ENCODE peak calls at places on chromosomes 7 and 10, in ten cellular contexts. U is neural progenitor cell, X is heart right ventricle, J is tibial artery, B is astrocyte, N is keratinocyte, H is sigmoid colon, T is Peyer's patch, S is lower lobe of right lung, A is GM23248. F is an unnamed sample.

GRCh38 chr10:94214497-94214896 is 148.2 kb downstream of the NOC3L start:
- DNase-seq in T (no peak), X (no peak), N (no peak), B (no peak), U (no peak), S (no peak), H (no peak), J (no peak), A (no peak), F (no peak)

GRCh38 chr10:71963351-71963755 is 842 bp upstream of the CHST3 start:
- DNase-seq in U (no peak), X (peak; percentile 45), S (no peak), B (no peak), T (no peak), N (no peak), H (peak; percentile 90), J (peak; percentile 92), A (peak; percentile 66), F (peak; percentile 90)

GRCh38 chr10:5666324-5667220 is at the start of gene ASB13:
- DNase-seq in S (peak; percentile 85), U (peak; percentile 89), B (no peak), J (peak; percentile 84), H (peak; percentile 82), N (no peak), T (peak; percentile 87), A (peak; percentile 78), X (peak; percentile 84), F (no peak)

GRCh38 chr7:17422966-17423365 is 124.5 kb downstream of the AHR start:
- DNase-seq in J (no peak), S (no peak), U (no peak), H (no peak), T (no peak), B (peak; percentile 91), N (no peak), A (no peak), X (no peak), F (no peak)

GRCh38 chr7:12620371-12620770 is 49.9 kb downstream of the SCIN start:
- DNase-seq in N (no peak), J (no peak), U (no peak), A (peak; percentile 25), H (no peak), T (no peak), B (no peak), S (no peak), X (no peak), F (no peak)

GRCh38 chr7:15853832-15854470 is 167.5 kb upstream of the MEOX2 start:
- DNase-seq in U (no peak), T (no peak), H (no peak), X (no peak), S (no peak), B (peak; percentile 27), A (peak; percentile 36), N (no peak), J (no peak), F (no peak)

GRCh38 chr10:77415311-77415960 is 222.2 kb downstream of the KCNMA1 start:
- DNase-seq in J (no peak), T (no peak), N (no peak), X (no peak), U (no peak), B (no peak), A (peak; percentile 18), S (no peak), H (no peak), F (no peak)

GRCh38 chr10:83037653-83038052 is 1101.7 kb upstream of the GHITM start:
- DNase-seq in S (no peak), N (no peak), J (no peak), T (no peak), A (no peak), B (peak; percentile 2), X (no peak), U (no peak), H (no peak), F (no peak)

GRCh38 chr10:124728830-124729661 is 15.1 kb downstream of the FAM53B start:
- DNase-seq in U (no peak), N (no peak), H (no peak), S (no peak), B (no peak), T (no peak), J (peak; percentile 61), X (no peak), A (no peak), F (no peak)

GRCh38 chr10:121311812-121312443 is 286.3 kb downstream of the FGFR2 start:
- DNase-seq in X (no peak), H (no peak), B (no peak), A (no peak), S (no peak), J (no peak), N (no peak), U (peak; percentile 34), T (no peak), F (no peak)

DNA sequence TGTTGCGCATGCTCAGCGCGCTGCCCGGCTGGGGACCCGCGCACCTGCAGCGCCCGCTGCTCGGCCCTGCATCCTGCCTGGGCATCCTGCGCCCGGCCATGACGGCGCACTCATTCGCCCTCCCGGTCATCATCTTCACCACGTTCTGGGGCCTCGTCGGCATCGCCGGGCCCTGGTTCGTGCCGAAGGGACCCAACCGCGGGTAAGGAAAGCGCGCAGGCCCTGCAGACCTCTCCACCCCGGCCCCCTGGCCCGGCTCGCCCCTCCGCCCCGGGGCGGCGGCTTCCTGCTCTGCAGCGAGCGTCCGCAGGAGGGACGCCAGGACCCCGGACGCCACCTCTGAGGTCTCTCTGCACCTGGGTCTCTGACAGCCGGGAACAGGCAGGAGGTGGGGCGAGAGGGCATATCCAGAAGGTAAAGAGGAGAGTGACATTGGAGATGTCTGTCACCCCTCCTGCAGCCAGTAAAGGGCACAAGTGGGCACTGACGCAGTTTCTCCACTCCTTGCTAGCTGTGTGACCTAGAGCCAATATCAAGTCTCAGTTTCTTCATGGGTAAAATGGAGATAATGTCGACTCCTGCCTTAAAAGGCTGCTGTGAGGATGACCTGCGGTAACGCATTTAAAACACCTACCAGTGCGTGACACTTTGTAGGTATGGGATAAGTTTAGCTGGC is at the start of gene ATP6V0E2:
- DNase-seq in J (no peak), B (no peak), H (no peak), S (no peak), A (no peak), X (no peak), N (no peak), U (no peak), T (peak; percentile 45), F (no peak)
- H3K27ac ChIP-seq in J (peak within 1 kb of the TSS; percentile 89), B (peak within 1 kb of the TSS; percentile 58), H (peak within 1 kb of the TSS; percentile 94), S (peak within 1 kb of the TSS; percentile 82), A (peak within 1 kb of the TSS; percentile 8), X (peak within 1 kb of the TSS; percentile 94), N (peak within 1 kb of the TSS; percentile 53), U (no peak within 1 kb of the TSS), T (peak within 1 kb of the TSS; percentile 69), F (peak within 1 kb of the TSS; percentile 96)

DNA sequence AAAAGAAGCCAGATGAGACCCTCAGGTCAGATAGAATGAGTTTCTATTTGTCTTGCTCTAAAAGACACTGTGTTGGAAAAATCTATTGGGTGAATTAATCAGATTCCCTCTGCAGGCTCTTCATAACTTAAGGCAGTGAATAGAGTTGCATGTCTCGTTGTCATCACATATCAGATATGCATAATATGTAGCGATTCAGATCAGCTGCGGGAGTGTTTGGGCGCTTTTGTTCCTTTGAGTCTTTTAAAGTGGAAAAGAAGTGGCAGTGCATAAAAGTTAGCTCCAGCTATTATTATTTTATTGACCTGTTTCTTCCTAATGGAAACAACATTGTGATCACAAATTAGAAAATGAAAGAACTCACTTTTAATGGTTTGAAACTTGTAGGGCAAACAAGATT is 84.4 kb downstream of the CDK14 start:
- DNase-seq in H (no peak), B (no peak), A (no peak), N (no peak), X (no peak), T (no peak), U (no peak), S (no peak), J (no peak), F (no peak)
- H3K4me1 ChIP-seq in H (peaks cover 7% of the 10 kb centered on the region), B (peaks cover 12% of the 10 kb centered on the region), A (peaks cover 21% of the 10 kb centered on the region), N (no peaks in the 10 kb centered on the region), X (peaks cover 2% of the 10 kb centered on the region), T (no peaks in the 10 kb centered on the region), U (peaks cover 28% of the 10 kb centered on the region), S (no peaks in the 10 kb centered on the region), J (peaks cover 30% of the 10 kb centered on the region), F (peaks cover 35% of the 10 kb centered on the region)

DNA sequence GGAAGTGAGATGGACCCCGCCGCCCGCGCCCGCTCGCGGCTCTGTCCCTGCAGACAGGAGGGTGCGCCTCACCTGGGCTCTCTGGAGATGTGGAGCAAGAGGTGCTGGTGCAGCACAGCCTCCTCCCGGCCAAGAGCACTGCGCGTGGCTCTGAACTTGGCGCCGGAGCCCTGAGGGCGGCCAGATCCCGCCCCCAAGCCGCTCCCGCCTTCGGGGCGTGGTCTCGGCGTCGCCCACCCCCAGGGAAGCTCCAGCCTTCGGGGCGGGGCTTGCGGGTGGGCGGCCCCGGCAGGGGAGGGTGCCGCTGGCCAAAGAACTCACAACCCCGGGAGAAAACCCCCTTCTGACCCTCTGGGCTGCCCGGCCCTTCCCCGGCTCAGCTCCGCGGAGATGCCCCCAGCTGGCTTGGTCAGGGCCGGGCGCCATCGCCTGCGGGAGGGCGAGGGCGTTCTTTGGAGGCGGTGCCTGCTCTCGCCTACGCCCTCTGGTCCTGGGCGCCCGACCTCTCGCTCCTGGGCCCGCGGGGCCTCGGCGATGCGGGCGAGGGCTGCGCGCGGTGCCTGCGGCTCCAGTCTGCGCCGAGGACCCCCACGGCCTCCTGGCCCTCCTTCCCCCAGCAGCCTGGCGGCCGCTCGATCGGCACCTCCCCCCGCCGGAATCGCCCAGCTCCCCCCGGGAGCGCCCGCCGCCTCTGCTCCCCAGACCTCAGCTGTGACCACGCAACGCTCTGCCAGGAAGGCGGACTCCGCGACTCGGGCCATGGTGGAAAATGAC is at the start of gene ZNF488:
- DNase-seq in S (peak; percentile 86), U (peak; percentile 79), X (peak; percentile 86), N (peak; percentile 46), A (peak; percentile 86), B (peak; percentile 38), H (peak; percentile 90), T (peak; percentile 94), J (peak; percentile 91), F (peak; percentile 72)
- H3K27ac ChIP-seq in S (peak within 1 kb of the TSS; percentile 72), U (no peak within 1 kb of the TSS), X (peak within 1 kb of the TSS; percentile 45), N (peak within 1 kb of the TSS; percentile 43), A (no peak within 1 kb of the TSS), B (peak within 1 kb of the TSS; percentile 69), H (peak within 1 kb of the TSS; percentile 72), T (peak within 1 kb of the TSS; percentile 81), J (peak within 1 kb of the TSS; percentile 86), F (peak within 1 kb of the TSS; percentile 79)

GRCh38 chr10:338176-339037 is 203.2 kb downstream of the ZMYND11 start:
- DNase-seq in H (no peak), A (peak; percentile 33), T (no peak), U (no peak), J (peak; percentile 78), X (no peak), B (peak; percentile 66), N (peak; percentile 35), S (no peak), F (no peak)
- H3K4me1 ChIP-seq in H (peaks cover 5% of the 10 kb centered on the region), A (no peaks in the 10 kb centered on the region), T (no peaks in the 10 kb centered on the region), U (no peaks in the 10 kb centered on the region), J (peaks cover 19% of the 10 kb centered on the region), X (peaks cover under 1% of the 10 kb centered on the region), B (peaks cover 19% of the 10 kb centered on the region), N (peaks cover 31% of the 10 kb centered on the region), S (no peaks in the 10 kb centered on the region), F (no peaks in the 10 kb centered on the region)

GRCh38 chr7:82166666-82167065 is 276.9 kb downstream of the CACNA2D1 start:
- DNase-seq in A (no peak), J (no peak), H (no peak), S (no peak), X (no peak), T (no peak), U (no peak), N (no peak), B (no peak), F (no peak)
- H3K27ac ChIP-seq in A (no peak overlapping the region), J (no peak overlapping the region), H (no peak overlapping the region), S (no peak overlapping the region), X (no peak overlapping the region), T (no peak overlapping the region), U (no peak overlapping the region), N (no peak overlapping the region), B (no peak overlapping the region), F (no peak overlapping the region)

F was measured in right atrium auricular region.